ENCODE peak calls at places on chromosomes 7 and 10, in four cellular contexts. C is left cardiac atrium, Y is NCI-H345, S is body of pancreas. F is an unnamed sample.

GRCh38 chr10:74929197-74929596 is 102.8 kb downstream of the KAT6B start:
- DNase-seq in Y (no peak), S (no peak), C (no peak), F (no peak)

GRCh38 chr7:27300401-27300800 is 57.8 kb downstream of the EVX1 start:
- DNase-seq in C (no peak), S (no peak), Y (no peak), F (no peak)

GRCh38 chr7:140619101-140619615 is 21.5 kb downstream of the DENND2A start:
- DNase-seq in Y (no peak), S (no peak), C (no peak), F (no peak)

GRCh38 chr10:69831231-69831855 is 29.6 kb downstream of the COL13A1 start:
- DNase-seq in Y (no peak), S (no peak), C (no peak), F (no peak)

GRCh38 chr7:65239707-65240352 is 133.8 kb upstream of the ZNF92 start:
- DNase-seq in C (peak; percentile 42), Y (peak; percentile 54), S (peak; percentile 52), F (no peak)

GRCh38 chr7:97107192-97107800 is 10.2 kb upstream of the SDHAF3 start:
- DNase-seq in S (no peak), C (no peak), Y (no peak), F (no peak)

GRCh38 chr7:2441430-2442058 is 34.7 kb downstream of the GRIFIN start:
- DNase-seq in C (no peak), S (no peak), Y (no peak), F (no peak)

GRCh38 chr7:143381427-143382125 is 431 bp downstream of the ZYX start:
- DNase-seq in Y (peak; percentile 35), C (peak; percentile 82), S (peak; percentile 72), F (no peak)

GRCh38 chr10:105409370-105409769 is 768.3 kb downstream of the SORCS3 start:
- DNase-seq in S (no peak), Y (no peak), C (no peak), F (no peak)

GRCh38 chr7:90892213-90892612 is 296.1 kb downstream of the CDK14 start:
- DNase-seq in Y (no peak), C (no peak), S (no peak), F (no peak)

GRCh38 chr7:137619181-137619580 is 227.6 kb downstream of the DGKI start:
- DNase-seq in Y (no peak), C (no peak), S (no peak), F (no peak)

GRCh38 chr7:6654113-6654841 is 17.2 kb downstream of the ZNF316 start:
- DNase-seq in C (no peak), S (no peak), Y (no peak), F (no peak)

GRCh38 chr7:26007510-26007909 is 144.5 kb upstream of the NFE2L3 start:
- DNase-seq in C (no peak), S (peak; percentile 91), Y (no peak), F (no peak)

GRCh38 chr7:105439174-105439893 is 50.6 kb upstream of the SRPK2 start:
- DNase-seq in Y (peak; percentile 34), C (no peak), S (peak; percentile 41), F (no peak)

GRCh38 chr10:70359017-70359550 is 23.3 kb downstream of the LRRC20 start:
- DNase-seq in C (no peak), Y (no peak), S (no peak), F (no peak)

GRCh38 chr7:132709971-132710567 is 133.8 kb upstream of the PLXNA4 start:
- DNase-seq in S (peak; percentile 43), C (peak; percentile 30), Y (no peak), F (peak; percentile 4)